ENCODE peak calls at places on chromosomes 5 and 9, in ten cellular contexts. One of them, this sample, is unnamed.

GRCh38 chr5:86137297-86137696 is 480.4 kb upstream of the COX7C start:
- DNase-seq in activated naive CD8-positive, alpha-beta T cell treated with anti-CD3 and anti-CD28 coated beads, Interleukin-2, amount 50 U/mL, for 24 hours: no peak
- DNase-seq in HuH-7: no peak
- DNase-seq in HEK293T: no peak
- DNase-seq in effector CD4-positive, alpha-beta T cell: no peak
- DNase-seq in astrocyte of the spinal cord: no peak
- DNase-seq in activated CD8-positive, alpha-beta T cell treated with anti-CD3 and anti-CD28 coated beads, Interleukin-2, amount 10 ng/mL, durations not matched to agents 7 days and 5 days: no peak
- DNase-seq in stimulated activated naive CD4-positive, alpha-beta T cell: no peak
- DNase-seq in endothelial cell: no peak
- DNase-seq in activated T-helper 1 cell treated with anti-CD3 and anti-CD28 coated beads, Interleukin-2, amount 50 U/mL, for 16 hours: no peak
- DNase-seq in this sample: no peak

GRCh38 chr9:38682713-38683112 is 37.2 kb downstream of the FAM240B start:
- DNase-seq in endothelial cell: no peak
- DNase-seq in activated naive CD8-positive, alpha-beta T cell treated with anti-CD3 and anti-CD28 coated beads, Interleukin-2, amount 50 U/mL, for 24 hours: no peak
- DNase-seq in stimulated activated naive CD4-positive, alpha-beta T cell: no peak
- DNase-seq in HEK293T: no peak
- DNase-seq in activated CD8-positive, alpha-beta T cell treated with anti-CD3 and anti-CD28 coated beads, Interleukin-2, amount 10 ng/mL, durations not matched to agents 7 days and 5 days: no peak
- DNase-seq in activated T-helper 1 cell treated with anti-CD3 and anti-CD28 coated beads, Interleukin-2, amount 50 U/mL, for 16 hours: no peak
- DNase-seq in effector CD4-positive, alpha-beta T cell: no peak
- DNase-seq in HuH-7: no peak
- DNase-seq in astrocyte of the spinal cord: peak; percentile 91
- DNase-seq in this sample: no peak

GRCh38 chr9:136119259-136120118 is 814 bp upstream of the TMEM250 start:
- DNase-seq in astrocyte of the spinal cord: peak; percentile 27
- DNase-seq in activated T-helper 1 cell treated with anti-CD3 and anti-CD28 coated beads, Interleukin-2, amount 50 U/mL, for 16 hours: no peak
- DNase-seq in HEK293T: no peak
- DNase-seq in stimulated activated naive CD4-positive, alpha-beta T cell: peak; percentile 20
- DNase-seq in activated CD8-positive, alpha-beta T cell treated with anti-CD3 and anti-CD28 coated beads, Interleukin-2, amount 10 ng/mL, durations not matched to agents 7 days and 5 days: no peak
- DNase-seq in endothelial cell: peak; percentile 48
- DNase-seq in HuH-7: peak; percentile 82
- DNase-seq in effector CD4-positive, alpha-beta T cell: no peak
- DNase-seq in activated naive CD8-positive, alpha-beta T cell treated with anti-CD3 and anti-CD28 coated beads, Interleukin-2, amount 50 U/mL, for 24 hours: peak; percentile 50
- DNase-seq in this sample: no peak

GRCh38 chr9:123955637-123956036 is 25.7 kb upstream of the DENND1A start:
- DNase-seq in astrocyte of the spinal cord: no peak
- DNase-seq in HuH-7: no peak
- DNase-seq in activated naive CD8-positive, alpha-beta T cell treated with anti-CD3 and anti-CD28 coated beads, Interleukin-2, amount 50 U/mL, for 24 hours: no peak
- DNase-seq in stimulated activated naive CD4-positive, alpha-beta T cell: no peak
- DNase-seq in HEK293T: no peak
- DNase-seq in activated T-helper 1 cell treated with anti-CD3 and anti-CD28 coated beads, Interleukin-2, amount 50 U/mL, for 16 hours: no peak
- DNase-seq in endothelial cell: no peak
- DNase-seq in activated CD8-positive, alpha-beta T cell treated with anti-CD3 and anti-CD28 coated beads, Interleukin-2, amount 10 ng/mL, durations not matched to agents 7 days and 5 days: no peak
- DNase-seq in effector CD4-positive, alpha-beta T cell: no peak
- DNase-seq in this sample: no peak

GRCh38 chr9:135563039-135563476 is 1.5 kb downstream of the PAEP start:
- DNase-seq in astrocyte of the spinal cord: no peak
- DNase-seq in activated CD8-positive, alpha-beta T cell treated with anti-CD3 and anti-CD28 coated beads, Interleukin-2, amount 10 ng/mL, durations not matched to agents 7 days and 5 days: no peak
- DNase-seq in activated T-helper 1 cell treated with anti-CD3 and anti-CD28 coated beads, Interleukin-2, amount 50 U/mL, for 16 hours: no peak
- DNase-seq in effector CD4-positive, alpha-beta T cell: no peak
- DNase-seq in activated naive CD8-positive, alpha-beta T cell treated with anti-CD3 and anti-CD28 coated beads, Interleukin-2, amount 50 U/mL, for 24 hours: no peak
- DNase-seq in endothelial cell: no peak
- DNase-seq in stimulated activated naive CD4-positive, alpha-beta T cell: no peak
- DNase-seq in HEK293T: no peak
- DNase-seq in HuH-7: no peak
- DNase-seq in this sample: no peak

GRCh38 chr5:89864941-89865340 is 544.6 kb downstream of the CETN3 start:
- DNase-seq in endothelial cell: no peak
- DNase-seq in astrocyte of the spinal cord: no peak
- DNase-seq in stimulated activated naive CD4-positive, alpha-beta T cell: no peak
- DNase-seq in effector CD4-positive, alpha-beta T cell: no peak
- DNase-seq in activated T-helper 1 cell treated with anti-CD3 and anti-CD28 coated beads, Interleukin-2, amount 50 U/mL, for 16 hours: no peak
- DNase-seq in HuH-7: no peak
- DNase-seq in activated CD8-positive, alpha-beta T cell treated with anti-CD3 and anti-CD28 coated beads, Interleukin-2, amount 10 ng/mL, durations not matched to agents 7 days and 5 days: no peak
- DNase-seq in HEK293T: no peak
- DNase-seq in activated naive CD8-positive, alpha-beta T cell treated with anti-CD3 and anti-CD28 coated beads, Interleukin-2, amount 50 U/mL, for 24 hours: no peak
- DNase-seq in this sample: no peak

GRCh38 chr5:115184780-115185179 is 15.1 kb upstream of the TRIM36 start:
- DNase-seq in astrocyte of the spinal cord: no peak
- DNase-seq in activated T-helper 1 cell treated with anti-CD3 and anti-CD28 coated beads, Interleukin-2, amount 50 U/mL, for 16 hours: no peak
- DNase-seq in endothelial cell: no peak
- DNase-seq in activated CD8-positive, alpha-beta T cell treated with anti-CD3 and anti-CD28 coated beads, Interleukin-2, amount 10 ng/mL, durations not matched to agents 7 days and 5 days: no peak
- DNase-seq in stimulated activated naive CD4-positive, alpha-beta T cell: no peak
- DNase-seq in effector CD4-positive, alpha-beta T cell: no peak
- DNase-seq in HEK293T: no peak
- DNase-seq in HuH-7: no peak
- DNase-seq in activated naive CD8-positive, alpha-beta T cell treated with anti-CD3 and anti-CD28 coated beads, Interleukin-2, amount 50 U/mL, for 24 hours: no peak
- DNase-seq in this sample: no peak

GRCh38 chr5:97365918-97366317 is 182.9 kb upstream of the RIOK2 start:
- DNase-seq in astrocyte of the spinal cord: no peak
- DNase-seq in activated CD8-positive, alpha-beta T cell treated with anti-CD3 and anti-CD28 coated beads, Interleukin-2, amount 10 ng/mL, durations not matched to agents 7 days and 5 days: no peak
- DNase-seq in activated naive CD8-positive, alpha-beta T cell treated with anti-CD3 and anti-CD28 coated beads, Interleukin-2, amount 50 U/mL, for 24 hours: no peak
- DNase-seq in effector CD4-positive, alpha-beta T cell: no peak
- DNase-seq in HuH-7: no peak
- DNase-seq in endothelial cell: no peak
- DNase-seq in HEK293T: no peak
- DNase-seq in stimulated activated naive CD4-positive, alpha-beta T cell: no peak
- DNase-seq in activated T-helper 1 cell treated with anti-CD3 and anti-CD28 coated beads, Interleukin-2, amount 50 U/mL, for 16 hours: no peak
- DNase-seq in this sample: no peak

GRCh38 chr9:73024601-73025034 is 71.8 kb upstream of the ALDH1A1 start:
- DNase-seq in HEK293T: no peak
- DNase-seq in activated naive CD8-positive, alpha-beta T cell treated with anti-CD3 and anti-CD28 coated beads, Interleukin-2, amount 50 U/mL, for 24 hours: no peak
- DNase-seq in astrocyte of the spinal cord: no peak
- DNase-seq in HuH-7: no peak
- DNase-seq in activated CD8-positive, alpha-beta T cell treated with anti-CD3 and anti-CD28 coated beads, Interleukin-2, amount 10 ng/mL, durations not matched to agents 7 days and 5 days: no peak
- DNase-seq in endothelial cell: no peak
- DNase-seq in stimulated activated naive CD4-positive, alpha-beta T cell: no peak
- DNase-seq in activated T-helper 1 cell treated with anti-CD3 and anti-CD28 coated beads, Interleukin-2, amount 50 U/mL, for 16 hours: no peak
- DNase-seq in effector CD4-positive, alpha-beta T cell: no peak
- DNase-seq in this sample: no peak

GRCh38 chr9:134723037-134723436 is 81.4 kb downstream of the COL5A1 start:
- DNase-seq in HEK293T: no peak
- DNase-seq in activated CD8-positive, alpha-beta T cell treated with anti-CD3 and anti-CD28 coated beads, Interleukin-2, amount 10 ng/mL, durations not matched to agents 7 days and 5 days: no peak
- DNase-seq in activated T-helper 1 cell treated with anti-CD3 and anti-CD28 coated beads, Interleukin-2, amount 50 U/mL, for 16 hours: no peak
- DNase-seq in astrocyte of the spinal cord: no peak
- DNase-seq in stimulated activated naive CD4-positive, alpha-beta T cell: no peak
- DNase-seq in effector CD4-positive, alpha-beta T cell: no peak
- DNase-seq in activated naive CD8-positive, alpha-beta T cell treated with anti-CD3 and anti-CD28 coated beads, Interleukin-2, amount 50 U/mL, for 24 hours: no peak
- DNase-seq in endothelial cell: no peak
- DNase-seq in HuH-7: no peak
- DNase-seq in this sample: no peak

GRCh38 chr9:27400334-27400875 is 103.5 kb upstream of the EQTN start:
- DNase-seq in activated CD8-positive, alpha-beta T cell treated with anti-CD3 and anti-CD28 coated beads, Interleukin-2, amount 10 ng/mL, durations not matched to agents 7 days and 5 days: no peak
- DNase-seq in stimulated activated naive CD4-positive, alpha-beta T cell: no peak
- DNase-seq in activated naive CD8-positive, alpha-beta T cell treated with anti-CD3 and anti-CD28 coated beads, Interleukin-2, amount 50 U/mL, for 24 hours: no peak
- DNase-seq in effector CD4-positive, alpha-beta T cell: no peak
- DNase-seq in activated T-helper 1 cell treated with anti-CD3 and anti-CD28 coated beads, Interleukin-2, amount 50 U/mL, for 16 hours: no peak
- DNase-seq in astrocyte of the spinal cord: no peak
- DNase-seq in endothelial cell: no peak
- DNase-seq in HuH-7: no peak
- DNase-seq in HEK293T: no peak
- DNase-seq in this sample: no peak

GRCh38 chr9:133129001-133129799 is 8.2 kb upstream of the RALGDS start:
- DNase-seq in activated naive CD8-positive, alpha-beta T cell treated with anti-CD3 and anti-CD28 coated beads, Interleukin-2, amount 50 U/mL, for 24 hours: no peak
- DNase-seq in endothelial cell: no peak
- DNase-seq in activated T-helper 1 cell treated with anti-CD3 and anti-CD28 coated beads, Interleukin-2, amount 50 U/mL, for 16 hours: no peak
- DNase-seq in HEK293T: no peak
- DNase-seq in activated CD8-positive, alpha-beta T cell treated with anti-CD3 and anti-CD28 coated beads, Interleukin-2, amount 10 ng/mL, durations not matched to agents 7 days and 5 days: no peak
- DNase-seq in stimulated activated naive CD4-positive, alpha-beta T cell: no peak
- DNase-seq in effector CD4-positive, alpha-beta T cell: no peak
- DNase-seq in HuH-7: no peak
- DNase-seq in astrocyte of the spinal cord: no peak
- DNase-seq in this sample: no peak

GRCh38 chr5:122089614-122090013 is 11.6 kb upstream of the LOX start:
- DNase-seq in activated T-helper 1 cell treated with anti-CD3 and anti-CD28 coated beads, Interleukin-2, amount 50 U/mL, for 16 hours: no peak
- DNase-seq in HuH-7: no peak
- DNase-seq in HEK293T: no peak
- DNase-seq in activated naive CD8-positive, alpha-beta T cell treated with anti-CD3 and anti-CD28 coated beads, Interleukin-2, amount 50 U/mL, for 24 hours: no peak
- DNase-seq in effector CD4-positive, alpha-beta T cell: no peak
- DNase-seq in activated CD8-positive, alpha-beta T cell treated with anti-CD3 and anti-CD28 coated beads, Interleukin-2, amount 10 ng/mL, durations not matched to agents 7 days and 5 days: no peak
- DNase-seq in stimulated activated naive CD4-positive, alpha-beta T cell: no peak
- DNase-seq in astrocyte of the spinal cord: peak; percentile 88
- DNase-seq in endothelial cell: no peak
- DNase-seq in this sample: no peak

GRCh38 chr5:72041643-72042042 is 65.6 kb upstream of the MAP1B start:
- DNase-seq in astrocyte of the spinal cord: no peak
- DNase-seq in stimulated activated naive CD4-positive, alpha-beta T cell: no peak
- DNase-seq in endothelial cell: no peak
- DNase-seq in effector CD4-positive, alpha-beta T cell: no peak
- DNase-seq in activated CD8-positive, alpha-beta T cell treated with anti-CD3 and anti-CD28 coated beads, Interleukin-2, amount 10 ng/mL, durations not matched to agents 7 days and 5 days: no peak
- DNase-seq in activated naive CD8-positive, alpha-beta T cell treated with anti-CD3 and anti-CD28 coated beads, Interleukin-2, amount 50 U/mL, for 24 hours: no peak
- DNase-seq in HEK293T: no peak
- DNase-seq in HuH-7: no peak
- DNase-seq in activated T-helper 1 cell treated with anti-CD3 and anti-CD28 coated beads, Interleukin-2, amount 50 U/mL, for 16 hours: no peak
- DNase-seq in this sample: no peak

GRCh38 chr5:173880306-173880985 is 7.7 kb upstream of the CPEB4 start:
- DNase-seq in HEK293T: no peak
- DNase-seq in endothelial cell: no peak
- DNase-seq in activated CD8-positive, alpha-beta T cell treated with anti-CD3 and anti-CD28 coated beads, Interleukin-2, amount 10 ng/mL, durations not matched to agents 7 days and 5 days: no peak
- DNase-seq in activated T-helper 1 cell treated with anti-CD3 and anti-CD28 coated beads, Interleukin-2, amount 50 U/mL, for 16 hours: no peak
- DNase-seq in astrocyte of the spinal cord: peak; percentile 51
- DNase-seq in activated naive CD8-positive, alpha-beta T cell treated with anti-CD3 and anti-CD28 coated beads, Interleukin-2, amount 50 U/mL, for 24 hours: no peak
- DNase-seq in stimulated activated naive CD4-positive, alpha-beta T cell: no peak
- DNase-seq in HuH-7: no peak
- DNase-seq in effector CD4-positive, alpha-beta T cell: no peak
- DNase-seq in this sample: no peak

GRCh38 chr5:36422957-36423356 is 121.3 kb upstream of the RANBP3L start:
- DNase-seq in activated T-helper 1 cell treated with anti-CD3 and anti-CD28 coated beads, Interleukin-2, amount 50 U/mL, for 16 hours: no peak
- DNase-seq in HuH-7: no peak
- DNase-seq in endothelial cell: no peak
- DNase-seq in effector CD4-positive, alpha-beta T cell: no peak
- DNase-seq in HEK293T: no peak
- DNase-seq in activated CD8-positive, alpha-beta T cell treated with anti-CD3 and anti-CD28 coated beads, Interleukin-2, amount 10 ng/mL, durations not matched to agents 7 days and 5 days: no peak
- DNase-seq in astrocyte of the spinal cord: peak; percentile 70
- DNase-seq in stimulated activated naive CD4-positive, alpha-beta T cell: no peak
- DNase-seq in activated naive CD8-positive, alpha-beta T cell treated with anti-CD3 and anti-CD28 coated beads, Interleukin-2, amount 50 U/mL, for 24 hours: no peak
- DNase-seq in this sample: no peak

GRCh38 chr5:96199713-96200183 is 233.3 kb downstream of the PCSK1 start:
- DNase-seq in effector CD4-positive, alpha-beta T cell: no peak
- DNase-seq in activated T-helper 1 cell treated with anti-CD3 and anti-CD28 coated beads, Interleukin-2, amount 50 U/mL, for 16 hours: no peak
- DNase-seq in HuH-7: no peak
- DNase-seq in activated naive CD8-positive, alpha-beta T cell treated with anti-CD3 and anti-CD28 coated beads, Interleukin-2, amount 50 U/mL, for 24 hours: no peak
- DNase-seq in astrocyte of the spinal cord: no peak
- DNase-seq in HEK293T: no peak
- DNase-seq in activated CD8-positive, alpha-beta T cell treated with anti-CD3 and anti-CD28 coated beads, Interleukin-2, amount 10 ng/mL, durations not matched to agents 7 days and 5 days: no peak
- DNase-seq in endothelial cell: no peak
- DNase-seq in stimulated activated naive CD4-positive, alpha-beta T cell: no peak
- DNase-seq in this sample: no peak

GRCh38 chr5:143758750-143759149 is 53.2 kb upstream of the HMHB1 start:
- DNase-seq in activated CD8-positive, alpha-beta T cell treated with anti-CD3 and anti-CD28 coated beads, Interleukin-2, amount 10 ng/mL, durations not matched to agents 7 days and 5 days: no peak
- DNase-seq in effector CD4-positive, alpha-beta T cell: no peak
- DNase-seq in activated naive CD8-positive, alpha-beta T cell treated with anti-CD3 and anti-CD28 coated beads, Interleukin-2, amount 50 U/mL, for 24 hours: no peak
- DNase-seq in HEK293T: no peak
- DNase-seq in stimulated activated naive CD4-positive, alpha-beta T cell: no peak
- DNase-seq in astrocyte of the spinal cord: no peak
- DNase-seq in activated T-helper 1 cell treated with anti-CD3 and anti-CD28 coated beads, Interleukin-2, amount 50 U/mL, for 16 hours: no peak
- DNase-seq in HuH-7: no peak
- DNase-seq in endothelial cell: no peak
- DNase-seq in this sample: no peak